ENCODE peak calls at places on chromosomes 3 and 15, in six cellular contexts. A is sigmoid colon, F is GM12878, O is body of pancreas, M is GM12892, J is lower leg skin. D is an unnamed sample.

GRCh38 chr15:85002517-85002916 is 20.9 kb downstream of the PDE8A start:
- DNase-seq in A (no peak), F (no peak), O (no peak), M (no peak), J (no peak), D (no peak)

GRCh38 chr3:99709686-99710085 is 71.3 kb downstream of the COL8A1 start:
- DNase-seq in A (no peak), F (no peak), O (no peak), M (no peak), J (no peak), D (no peak)

GRCh38 chr3:12707425-12707824 is 43.5 kb upstream of the RAF1 start:
- DNase-seq in A (no peak), F (no peak), O (no peak), M (no peak), J (no peak), D (no peak)

GRCh38 chr3:124780356-124780755 is 50.1 kb downstream of the UMPS start:
- DNase-seq in A (peak), F (no peak), O (no peak), M (no peak), J (peak), D (no peak)

GRCh38 chr3:53100818-53101466 is 29.3 kb downstream of the RFT1 start:
- DNase-seq in A (no peak), F (no peak), O (no peak), M (no peak), J (no peak), D (no peak)

GRCh38 chr3:134606033-134607025 is 44.5 kb downstream of the KY start:
- DNase-seq in A (no peak), F (no peak), O (no peak), M (no peak), J (no peak), D (no peak)

GRCh38 chr3:178823556-178824229 is 247.9 kb downstream of the ZMAT3 start:
- DNase-seq in A (no peak), F (no peak), O (no peak), M (no peak), J (no peak), D (no peak)

GRCh38 chr15:33031324-33031736 is 163.2 kb downstream of the FMN1 start:
- DNase-seq in A (no peak), F (no peak), O (peak), M (no peak), J (no peak), D (no peak)

GRCh38 chr3:115217678-115218451 is 70.8 kb upstream of the ZBTB20 start:
- DNase-seq in A (no peak), F (no peak), O (no peak), M (no peak), J (no peak), D (peak)

GRCh38 chr3:171781711-171782127 is 28.6 kb downstream of the PLD1 start:
- DNase-seq in A (no peak), F (no peak), O (no peak), M (no peak), J (no peak), D (no peak)

DNA sequence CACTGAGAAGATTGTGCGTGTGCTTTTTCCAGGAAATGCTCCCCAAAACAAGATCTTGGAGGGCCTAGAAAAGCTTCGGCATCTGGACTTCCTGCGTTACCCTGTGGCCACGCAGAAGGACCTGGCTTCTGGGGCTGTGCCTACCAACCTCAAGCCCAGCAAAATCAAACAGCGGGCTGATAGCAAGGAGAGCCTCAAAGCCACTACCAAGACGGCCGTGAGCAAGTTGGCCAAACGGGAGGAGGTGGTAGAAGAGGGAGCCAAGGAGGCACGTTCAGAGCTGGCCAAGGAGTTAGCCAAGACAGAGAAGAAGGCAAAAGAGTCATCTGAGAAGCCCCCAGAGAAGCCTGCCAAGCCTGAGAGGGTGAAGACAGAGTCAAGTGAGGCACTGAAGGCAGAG is 4.8 kb downstream of the MAP1A start:
- DNase-seq in A (no peak), F (no peak), O (no peak), M (no peak), J (peak), D (no peak)
- TF ChIP-seq POLR2A in A (no peak), F (no peak), O (no peak), M (no peak), J (no peak), D (no peak)

GRCh38 chr3:161083131-161083530 is 22.0 kb downstream of the B3GALNT1 start:
- DNase-seq in A (no peak), F (no peak), O (no peak), M (no peak), J (no peak), D (no peak)

GRCh38 chr3:161084277-161084676 is 20.9 kb downstream of the B3GALNT1 start:
- DNase-seq in A (no peak), F (no peak), O (no peak), M (no peak), J (no peak), D (no peak)

DNA sequence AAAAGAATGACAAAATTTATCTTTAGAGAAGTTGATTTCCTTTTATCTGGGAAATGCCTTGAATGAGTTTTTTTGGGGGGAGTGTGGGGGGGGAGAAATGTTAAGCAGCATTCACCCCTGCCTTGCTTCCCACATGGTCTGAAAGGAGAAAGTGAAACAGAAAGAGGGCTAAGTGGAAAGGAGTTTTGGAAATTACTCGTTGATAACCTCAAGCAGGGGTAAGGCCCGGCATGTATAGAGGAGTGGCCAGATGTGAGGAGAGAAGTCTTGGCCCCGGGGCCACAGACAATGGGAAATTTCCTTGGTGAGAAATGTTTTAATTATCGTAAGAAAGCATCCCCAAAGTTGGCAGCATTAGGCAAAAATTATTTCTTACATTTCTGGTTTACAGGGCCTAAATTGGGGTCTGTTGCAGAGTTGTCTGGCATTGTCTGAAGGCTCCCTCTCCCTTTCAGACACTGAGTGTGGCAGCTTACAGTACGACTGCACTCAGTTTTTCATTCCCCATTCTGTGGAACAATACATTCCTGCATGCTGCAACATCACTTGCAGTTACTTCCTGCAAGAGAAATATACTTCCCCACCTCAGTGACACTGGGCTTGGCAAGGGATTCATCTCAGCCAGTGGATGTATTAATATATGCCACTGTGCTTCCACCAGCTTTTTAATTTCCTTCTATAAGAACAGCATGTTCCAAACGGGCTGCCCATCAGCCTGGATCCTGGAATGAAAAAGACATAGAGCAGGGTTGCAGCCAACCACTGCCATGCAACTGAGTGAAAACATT is 23.3 kb downstream of the B3GALNT1 start:
- DNase-seq in A (no peak), F (no peak), O (no peak), M (no peak), J (no peak), D (no peak)
- TF ChIP-seq POLR2A in A (no peak), F (no peak), O (no peak), M (no peak), J (no peak), D (no peak)

DNA sequence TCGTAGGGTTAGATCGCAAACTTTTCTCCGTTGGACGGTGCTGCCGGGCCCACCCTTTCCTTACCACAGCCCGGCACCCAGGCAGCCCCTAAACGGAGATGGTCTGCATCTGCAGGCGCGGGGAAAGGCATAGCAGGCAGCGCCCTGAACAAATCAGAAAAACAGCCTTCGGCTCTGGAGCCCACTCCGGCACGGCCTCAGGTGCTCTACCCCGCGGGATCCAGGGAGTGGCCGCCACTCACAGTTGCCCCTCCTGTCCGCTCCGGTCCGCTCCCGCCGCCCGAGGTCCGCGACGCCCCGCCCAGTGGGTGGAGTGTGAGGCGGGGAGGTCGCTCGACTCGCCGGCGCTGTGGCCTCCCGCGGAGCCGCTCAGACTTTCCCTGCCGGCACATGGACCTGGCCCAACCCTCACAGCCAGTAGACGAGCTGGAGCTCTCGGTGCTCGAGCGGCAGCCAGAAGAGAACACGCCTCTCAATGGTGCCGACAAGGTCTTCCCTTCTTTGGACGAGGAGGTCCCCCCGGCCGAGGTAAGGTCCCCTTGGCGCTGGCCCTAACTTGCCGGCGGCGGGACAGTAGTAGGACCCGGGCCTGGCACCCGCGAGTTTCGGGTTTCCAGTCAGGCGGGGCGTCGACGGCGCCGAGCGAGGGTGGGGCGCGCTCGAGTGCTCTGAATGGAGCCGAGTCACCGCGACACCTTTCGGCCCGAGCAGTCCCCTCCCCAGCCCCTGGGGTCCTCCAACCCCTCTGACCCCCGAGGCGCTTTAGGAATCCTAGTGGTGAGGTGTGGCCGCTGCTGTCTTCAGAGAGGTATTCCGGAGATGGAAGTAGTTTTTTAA is at the start of gene C3orf52:
- DNase-seq in A (peak), F (no peak), O (peak), M (peak), J (peak), D (peak)
- TF ChIP-seq POLR2A in A (no peak), F (no peak), O (peak), M (no peak), J (no peak), D (no peak)

DNA sequence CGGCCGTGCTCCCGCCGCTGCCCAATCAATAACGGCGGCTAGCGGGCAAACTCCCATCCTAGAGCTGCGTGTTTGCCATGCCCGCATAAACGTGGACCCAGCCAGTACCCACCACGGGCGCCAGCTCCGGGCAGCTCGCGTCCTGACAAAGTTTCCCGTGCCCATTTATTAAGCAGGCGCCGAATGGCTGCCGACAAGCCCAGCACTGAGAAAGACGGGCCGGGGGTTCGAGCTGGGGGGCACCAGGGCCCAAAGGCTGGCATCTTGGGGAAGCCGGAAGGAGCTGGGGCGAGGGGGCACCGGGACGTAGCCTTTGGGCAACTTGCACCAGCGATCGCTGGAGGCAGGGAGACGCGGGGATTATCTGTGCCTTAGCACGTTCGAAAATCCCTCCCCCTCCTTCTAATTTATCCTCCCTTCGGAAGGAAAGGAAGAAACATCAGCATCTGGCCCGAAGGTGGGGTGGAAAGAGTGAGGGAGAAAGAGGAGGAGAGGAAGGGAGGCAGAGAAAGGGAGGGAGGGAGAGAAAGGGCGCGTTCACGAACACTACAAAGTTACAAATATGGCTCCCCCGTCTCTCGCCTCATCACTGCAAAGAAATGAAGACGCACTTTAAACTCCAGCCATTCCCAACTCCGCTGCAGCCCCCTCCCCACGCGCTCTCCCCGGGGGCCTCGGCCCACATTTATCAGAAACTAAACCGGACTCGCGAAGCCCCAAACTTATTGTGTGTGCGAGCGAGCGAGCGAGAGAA is 1.1 kb downstream of the ANP32A start:
- DNase-seq in A (peak), F (no peak), O (peak), M (no peak), J (peak), D (peak)
- TF ChIP-seq POLR2A in A (no peak), F (peak), O (peak), M (peak), J (no peak), D (peak)

GRCh38 chr15:57340673-57341259 is 35.5 kb upstream of the CGNL1 start:
- DNase-seq in A (no peak), F (peak), O (peak), M (no peak), J (peak), D (peak)
- TF ChIP-seq POLR2A in A (no peak), F (no peak), O (no peak), M (no peak), J (no peak), D (no peak)

GRCh38 chr3:11155341-11156025 is 1.2 kb downstream of the HRH1 start:
- DNase-seq in A (peak), F (no peak), O (peak), M (no peak), J (peak), D (peak)
- TF ChIP-seq POLR2A in A (no peak), F (no peak), O (no peak), M (no peak), J (no peak), D (no peak)

GRCh38 chr3:51941447-51941797 is 282 bp downstream of the RRP9 start:
- DNase-seq in A (no peak), F (no peak), O (no peak), M (no peak), J (no peak), D (no peak)

GRCh38 chr3:51941798-51942602 is at the start of the genes PARP3 and RRP9:
- DNase-seq in A (peak), F (peak), O (peak), M (peak), J (peak), D (peak)

GRCh38 chr3:51944541-51945021 is 2.4 kb downstream of the PARP3 start:
- DNase-seq in A (peak), F (no peak), O (peak), M (no peak), J (peak), D (no peak)

GRCh38 chr3:51943451-51944391 is 1.6 kb downstream of the PARP3 start:
- DNase-seq in A (peak), F (no peak), O (peak), M (peak), J (peak), D (no peak)

DNA sequence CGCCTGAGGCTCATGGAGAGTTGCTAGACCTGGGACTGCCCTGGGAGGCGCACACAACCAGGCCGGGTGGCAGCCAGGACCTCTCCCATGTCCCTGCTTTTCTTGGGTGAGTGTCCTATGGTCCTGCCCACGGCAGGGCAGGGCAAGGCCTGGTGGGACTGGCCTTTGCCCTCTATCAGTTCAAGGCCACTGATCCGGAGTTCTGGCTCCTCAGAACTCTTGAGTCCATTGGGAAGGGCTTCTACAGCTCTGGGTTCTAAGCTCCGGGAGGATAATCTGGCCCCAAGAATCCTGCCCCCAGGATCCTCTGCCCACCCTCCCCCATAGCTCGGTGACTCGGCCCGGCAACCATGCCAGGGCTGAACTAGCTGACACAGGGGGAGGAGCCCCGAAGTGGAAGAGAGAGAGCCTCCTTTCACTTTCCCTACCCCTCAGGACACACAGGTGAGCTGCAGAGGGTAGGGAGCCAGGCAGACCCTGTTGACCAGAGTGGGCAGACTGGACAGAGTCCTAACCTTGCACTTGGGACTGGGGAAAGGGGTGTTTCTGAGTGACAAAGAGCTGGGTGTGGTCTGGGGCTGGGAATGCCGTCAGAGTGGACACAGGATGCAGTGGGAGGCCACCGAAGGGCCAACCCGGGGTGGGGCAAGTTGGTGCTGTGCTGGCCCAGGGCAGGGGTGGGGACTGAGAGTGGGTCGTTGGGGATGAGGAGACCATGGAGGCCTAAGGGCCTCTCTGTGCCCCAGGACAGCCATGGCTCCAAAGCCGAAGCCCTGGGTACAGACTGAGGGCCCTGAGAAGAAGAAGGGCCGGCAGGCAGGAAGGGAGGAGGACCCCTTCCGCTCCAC is 664 bp downstream of the PARP3 start:
- DNase-seq in A (peak), F (peak), O (peak), M (peak), J (peak), D (peak)
- TF ChIP-seq POLR2A in A (no peak), F (peak), O (no peak), M (no peak), J (no peak), D (no peak)

GRCh38 chr15:66701422-66702034 is 508 bp upstream of the SMAD6 start:
- DNase-seq in A (peak), F (no peak), O (peak), M (peak), J (peak), D (peak)

GRCh38 chr15:66698971-66699370 is 3.1 kb upstream of the SMAD6 start:
- DNase-seq in A (no peak), F (no peak), O (no peak), M (no peak), J (no peak), D (no peak)

GRCh38 chr15:66702035-66702769 is at the start of gene SMAD6:
- DNase-seq in A (peak), F (no peak), O (peak), M (peak), J (peak), D (peak)

GRCh38 chr15:66700412-66700801 is 1.6 kb upstream of the SMAD6 start:
- DNase-seq in A (no peak), F (no peak), O (no peak), M (no peak), J (no peak), D (peak)

GRCh38 chr15:66700802-66701421 is 1.1 kb upstream of the SMAD6 start:
- DNase-seq in A (peak), F (no peak), O (peak), M (peak), J (peak), D (peak)
- TF ChIP-seq POLR2A in A (no peak), F (no peak), O (no peak), M (no peak), J (no peak), D (peak)

D was measured in erythroblast.